ENCODE peak calls at places on chromosomes 16 and 17, in five cellular contexts. L is NT2/D1, N is HepG2, G is H1, Y is GM12878. K is an unnamed sample.

GRCh38 chr17:4487820-4488716 is 10.6 kb upstream of the SPNS2 start:
- DNase-seq in L (no peak), N (no peak), G (no peak), Y (no peak), K (no peak)

GRCh38 chr17:3916013-3916696 is at the start of gene P2RX1:
- DNase-seq in L (no peak), N (no peak), G (no peak), Y (no peak), K (no peak)

GRCh38 chr17:32297424-32297823 is 31.8 kb downstream of the RHBDL3 start:
- DNase-seq in L (no peak), N (no peak), G (no peak), Y (no peak), K (no peak)

GRCh38 chr17:333626-334396 is 18.8 kb downstream of the RPH3AL start:
- DNase-seq in L (no peak), N (no peak), G (peak), Y (no peak), K (peak)

GRCh38 chr17:31586946-31587345 is 195.5 kb downstream of the RAB11FIP4 start:
- DNase-seq in L (no peak), N (no peak), G (no peak), Y (no peak), K (no peak)

GRCh38 chr16:72877374-72878028 is 170.4 kb downstream of the ZFHX3 start:
- DNase-seq in L (peak), N (peak), G (no peak), Y (no peak), K (no peak)

GRCh38 chr16:49492896-49493620 is 119.5 kb downstream of the C16orf78 start:
- DNase-seq in L (no peak), N (no peak), G (no peak), Y (no peak), K (no peak)

GRCh38 chr16:52547001-52547833 is at the start of gene TOX3:
- DNase-seq in L (no peak), N (no peak), G (peak), Y (no peak), K (peak)

GRCh38 chr16:56986361-56986760 is 3.0 kb upstream of the NLRC5 start:
- DNase-seq in L (no peak), N (no peak), G (no peak), Y (no peak), K (no peak)

GRCh38 chr17:76484228-76484725 is 16.9 kb downstream of the AANAT start:
- DNase-seq in L (no peak), N (no peak), G (no peak), Y (no peak), K (no peak)

GRCh38 chr16:75593825-75594820 is 27.9 kb downstream of the GABARAPL2 start:
- DNase-seq in L (peak), N (peak), G (peak), Y (no peak), K (no peak)

GRCh38 chr17:20096430-20096829 is 87.3 kb downstream of the SPECC1 start:
- DNase-seq in L (no peak), N (no peak), G (peak), Y (no peak), K (no peak)

GRCh38 chr17:17682737-17683675 is 1.7 kb downstream of the RAI1 start:
- DNase-seq in L (no peak), N (no peak), G (no peak), Y (no peak), K (peak)

GRCh38 chr16:78437352-78437968 is 338.0 kb downstream of the WWOX start:
- DNase-seq in L (no peak), N (peak), G (peak), Y (no peak), K (peak)

GRCh38 chr17:50360716-50361115 is 12.3 kb downstream of the MRPL27 start:
- DNase-seq in L (no peak), N (no peak), G (no peak), Y (no peak), K (no peak)

GRCh38 chr17:68182940-68183551 is 64.8 kb upstream of the AMZ2 start:
- DNase-seq in L (no peak), N (peak), G (no peak), Y (no peak), K (no peak)

GRCh38 chr17:31561469-31562412 is 170.3 kb downstream of the RAB11FIP4 start:
- DNase-seq in L (no peak), N (no peak), G (no peak), Y (no peak), K (no peak)

DNA sequence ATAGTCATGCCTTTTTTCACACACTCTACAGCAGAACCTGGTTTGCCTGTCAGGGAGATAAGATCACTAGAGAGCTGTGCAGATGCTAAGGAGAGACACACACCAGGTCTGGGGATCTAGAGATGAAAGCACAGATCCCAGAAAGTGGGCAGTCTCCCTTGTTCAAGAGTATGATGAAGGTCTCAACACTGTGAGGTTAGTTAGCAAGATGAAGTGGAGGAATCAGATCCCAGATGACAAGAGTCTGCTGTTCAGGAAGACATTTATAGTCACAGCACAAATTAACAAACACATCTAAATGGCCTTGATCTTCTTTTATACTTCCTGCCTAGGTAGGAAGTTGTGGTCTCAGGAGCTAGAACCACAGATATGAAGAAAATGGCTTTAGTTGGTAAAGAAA is 23.4 kb upstream of the SKAP1 start:
- DNase-seq in L (no peak), N (no peak), G (no peak), Y (no peak), K (no peak)
- TF ChIP-seq SUZ12 in L (no peak), N (no peak), G (no peak), Y (no peak), K (no peak)

GRCh38 chr16:1779741-1780676 is 2.4 kb downstream of the SPSB3 start:
- DNase-seq in L (no peak), N (no peak), G (no peak), Y (no peak), K (no peak)
- TF ChIP-seq SUZ12 in L (no peak), N (no peak), G (no peak), Y (no peak), K (no peak)

DNA sequence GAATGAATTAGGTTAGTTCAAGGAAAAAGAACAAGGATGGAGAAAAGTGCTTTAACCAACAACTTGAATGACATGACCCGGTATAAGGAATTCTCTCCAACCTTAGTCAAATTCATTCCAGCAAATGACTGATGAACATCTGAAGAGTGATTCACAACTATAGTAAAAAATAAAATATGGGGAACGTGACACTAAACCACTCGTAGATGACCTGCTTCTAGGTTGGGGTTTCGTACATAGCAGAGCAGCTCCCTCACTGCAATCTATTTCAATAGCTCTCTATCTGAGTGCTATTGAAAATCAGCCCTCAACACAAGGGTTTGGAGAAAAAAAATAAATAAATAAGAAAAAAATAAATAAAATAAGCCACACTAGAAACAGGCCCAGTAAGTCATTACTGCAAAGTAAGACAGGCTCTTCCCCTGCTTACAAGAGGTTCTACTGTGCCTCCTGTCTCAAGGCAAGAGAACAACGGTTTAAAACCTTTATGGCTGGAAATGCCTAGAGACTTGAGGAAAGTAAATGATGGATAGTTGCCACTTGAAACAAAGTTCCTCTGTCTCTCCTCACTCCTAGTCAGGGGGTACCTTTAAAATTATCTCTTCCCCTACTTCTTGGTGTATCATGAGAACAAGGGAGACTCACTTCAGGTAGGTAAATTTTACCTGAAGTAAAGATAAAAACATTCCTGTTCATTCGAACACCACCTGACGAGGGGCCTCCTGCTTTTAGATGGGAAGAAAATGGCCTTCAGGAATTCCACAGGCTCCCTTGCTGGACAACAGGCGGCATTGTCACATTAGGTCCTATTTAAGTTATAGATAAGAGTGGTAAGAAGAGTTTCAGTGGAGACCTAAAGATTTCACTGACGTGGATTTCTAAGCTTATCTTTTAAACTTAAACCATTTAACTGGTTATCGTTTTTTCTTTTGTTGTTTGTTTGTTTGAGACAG is 20.5 kb downstream of the COG7 start:
- DNase-seq in L (peak), N (peak), G (no peak), Y (no peak), K (no peak)
- TF ChIP-seq SUZ12 in L (no peak), N (no peak), G (no peak), Y (no peak), K (no peak)

GRCh38 chr17:7889166-7889584 is 586 bp downstream of the CHD3 start:
- DNase-seq in L (no peak), N (peak), G (no peak), Y (no peak), K (peak)
- TF ChIP-seq SUZ12 in L (no peak), N (no peak), G (no peak), Y (no peak), K (no peak)

GRCh38 chr16:82432261-82432660 is 194.5 kb upstream of the CDH13 start:
- DNase-seq in L (no peak), N (no peak), G (no peak), Y (no peak), K (no peak)
- TF ChIP-seq SUZ12 in L (no peak), N (no peak), G (no peak), Y (no peak), K (no peak)

DNA sequence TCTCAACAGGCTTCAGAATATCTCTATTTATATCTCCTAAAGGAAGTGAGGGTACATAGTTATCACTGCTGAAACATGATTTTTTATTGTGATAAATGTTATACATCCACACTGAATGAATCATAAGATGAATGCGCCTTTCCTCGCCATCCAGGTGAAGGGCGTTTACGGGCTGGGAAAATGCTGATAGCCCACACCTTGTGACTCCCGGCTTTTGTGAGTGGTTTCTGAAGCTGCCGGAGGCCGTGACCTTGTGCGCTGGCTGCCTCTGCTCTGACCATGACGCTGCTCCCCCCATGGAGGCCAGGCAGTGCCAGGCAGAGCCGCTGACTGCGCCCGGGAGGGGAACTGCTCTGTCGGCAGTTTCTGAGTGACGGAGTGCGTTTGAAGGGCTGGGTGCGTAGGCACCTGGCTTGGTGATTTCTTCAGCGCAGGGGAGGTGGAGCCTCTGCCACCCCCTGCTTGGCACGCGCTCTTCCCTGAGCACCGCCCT is 97.2 kb downstream of the RAP1GAP2 start:
- DNase-seq in L (no peak), N (no peak), G (no peak), Y (no peak), K (no peak)
- TF ChIP-seq SUZ12 in L (no peak), N (no peak), G (no peak), Y (no peak), K (no peak)

GRCh38 chr17:53950207-53950857 is 127.6 kb downstream of the KIF2B start:
- DNase-seq in L (no peak), N (peak), G (peak), Y (no peak), K (no peak)
- TF ChIP-seq SUZ12 in L (no peak), N (no peak), G (no peak), Y (no peak), K (no peak)

DNA sequence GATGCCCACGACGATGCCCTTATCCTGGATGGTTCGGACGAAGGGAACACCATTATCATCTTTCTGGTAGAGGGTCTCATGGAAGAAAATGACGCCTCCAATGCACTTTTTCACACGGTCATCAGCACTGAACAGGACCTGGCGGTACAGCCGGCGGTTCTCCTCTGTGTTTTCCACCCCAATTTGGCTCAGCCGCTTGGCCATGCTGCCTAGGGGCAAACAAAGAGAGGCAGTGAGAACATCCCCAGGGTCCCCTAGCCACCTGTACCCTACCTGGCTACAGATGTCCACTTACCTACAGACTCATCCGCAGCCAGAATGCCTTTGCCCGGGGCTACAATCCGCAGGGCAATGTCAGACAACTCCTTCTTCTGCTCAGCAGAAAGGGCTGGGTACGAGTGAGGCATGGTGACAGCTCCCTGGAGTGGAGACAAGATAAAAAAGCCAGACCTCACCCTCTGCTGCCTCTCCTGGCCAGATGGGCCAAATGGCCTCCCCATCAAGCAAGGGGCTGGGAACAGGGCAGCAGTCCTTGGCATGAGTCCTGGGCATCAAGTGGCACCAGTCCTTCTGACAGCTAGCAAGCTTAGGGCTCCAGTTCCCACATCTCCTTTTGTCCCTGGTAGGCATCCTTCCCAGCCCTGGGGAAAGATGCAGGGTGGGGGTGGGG is 1.4 kb downstream of the ALDOC start:
- DNase-seq in L (no peak), N (no peak), G (no peak), Y (no peak), K (no peak)
- TF ChIP-seq SUZ12 in L (no peak), N (no peak), G (no peak), Y (no peak), K (no peak)

DNA sequence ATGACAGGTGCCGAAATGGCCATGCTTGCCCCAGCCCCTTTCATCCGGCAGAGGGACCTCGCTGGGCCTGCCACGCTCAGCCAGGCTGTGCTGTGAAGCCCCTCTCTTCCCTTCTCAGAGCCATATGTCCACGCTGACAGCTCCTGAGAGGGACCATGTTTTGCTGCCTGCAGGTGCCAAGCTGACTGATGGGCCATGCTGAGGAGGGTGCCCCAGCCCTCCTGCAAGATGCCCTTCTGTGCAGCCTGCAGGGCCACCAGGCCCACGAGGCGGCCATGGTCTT is 33.1 kb upstream of the CDH15 start:
- DNase-seq in L (no peak), N (no peak), G (no peak), Y (no peak), K (no peak)
- TF ChIP-seq SUZ12 in L (no peak), N (no peak), G (no peak), Y (no peak), K (no peak)